ENCODE peak calls at places on chromosomes 12 and 14, in nine cellular contexts. H is upper lobe of right lung; N is CD4-positive, alpha-beta T cell; Z is OCI-LY7; Y is right cardiac atrium; V is psoas muscle; X is HL-60; L is right lobe of liver; O is ovary. E is an unnamed sample.

GRCh38 chr12:122517877-122518276 is 8.9 kb downstream of the RSRC2 start:
- DNase-seq in H (no peak), N (no peak), Z (no peak), Y (no peak), V (no peak), X (no peak), L (no peak), O (peak), E (no peak)

GRCh38 chr12:113065126-113066007 is 8.8 kb downstream of the DTX1 start:
- DNase-seq in H (peak), N (no peak), Z (peak), Y (no peak), V (no peak), X (no peak), L (no peak), O (no peak), E (peak)

GRCh38 chr12:19095869-19096480 is 33.6 kb upstream of the PLEKHA5 start:
- DNase-seq in H (no peak), N (no peak), Z (no peak), Y (no peak), V (no peak), X (no peak), L (no peak), O (no peak), E (no peak)

GRCh38 chr14:97280526-97280925 is 483.3 kb downstream of the VRK1 start:
- DNase-seq in H (no peak), N (no peak), Z (no peak), Y (no peak), V (no peak), X (no peak), L (no peak), O (no peak), E (no peak)

GRCh38 chr14:20434701-20435453 is 1.1 kb downstream of the KLHL33 start:
- DNase-seq in H (no peak), N (no peak), Z (no peak), Y (peak), V (peak), X (no peak), L (no peak), O (peak), E (peak)

GRCh38 chr12:8038659-8039114 is 6.2 kb downstream of the FOXJ2 start:
- DNase-seq in H (peak), N (no peak), Z (no peak), Y (peak), V (peak), X (no peak), L (no peak), O (peak), E (peak)

GRCh38 chr12:120822832-120823503 is 81.2 kb downstream of the SPPL3 start:
- DNase-seq in H (no peak), N (no peak), Z (no peak), Y (no peak), V (no peak), X (no peak), L (no peak), O (no peak), E (no peak)

GRCh38 chr12:26623136-26623535 is 209.9 kb downstream of the ITPR2 start:
- DNase-seq in H (no peak), N (no peak), Z (no peak), Y (no peak), V (no peak), X (no peak), L (no peak), O (no peak), E (no peak)

GRCh38 chr12:59077153-59077930 is 157.0 kb upstream of the LRIG3 start:
- DNase-seq in H (no peak), N (no peak), Z (no peak), Y (no peak), V (no peak), X (no peak), L (no peak), O (peak), E (no peak)

GRCh38 chr14:70555890-70556289 is 21.1 kb upstream of the ADAM20 start:
- DNase-seq in H (no peak), N (no peak), Z (no peak), Y (peak), V (no peak), X (no peak), L (no peak), O (peak), E (no peak)

GRCh38 chr12:573226-573625 is 90.0 kb downstream of the NINJ2 start:
- DNase-seq in H (no peak), N (no peak), Z (no peak), Y (no peak), V (no peak), X (no peak), L (no peak), O (no peak), E (no peak)

GRCh38 chr14:53411110-53411509 is 258.0 kb upstream of the DDHD1 start:
- DNase-seq in H (no peak), N (no peak), Z (no peak), Y (no peak), V (no peak), X (no peak), L (no peak), O (no peak), E (no peak)

GRCh38 chr12:20474443-20474842 is 106.1 kb downstream of the PDE3A start:
- DNase-seq in H (no peak), N (no peak), Z (no peak), Y (no peak), V (no peak), X (no peak), L (no peak), O (no peak), E (no peak)

GRCh38 chr12:11681211-11681610 is 31.7 kb downstream of the ETV6 start:
- DNase-seq in H (no peak), N (no peak), Z (no peak), Y (no peak), V (no peak), X (no peak), L (no peak), O (no peak), E (no peak)

GRCh38 chr14:53391631-53392030 is 238.5 kb upstream of the DDHD1 start:
- DNase-seq in H (no peak), N (no peak), Z (no peak), Y (no peak), V (no peak), X (no peak), L (no peak), O (no peak), E (no peak)

GRCh38 chr14:91892918-91893527 is 25.7 kb upstream of the TC2N start:
- DNase-seq in H (no peak), N (peak), Z (peak), Y (no peak), V (no peak), X (peak), L (no peak), O (no peak), E (no peak)

GRCh38 chr14:90294872-90295271 is 36.9 kb downstream of the NRDE2 start:
- DNase-seq in H (no peak), N (no peak), Z (no peak), Y (no peak), V (no peak), X (peak), L (peak), O (no peak), E (no peak)

GRCh38 chr12:121442028-121442948 is 42.4 kb downstream of the RNF34 start:
- DNase-seq in H (peak), N (no peak), Z (no peak), Y (no peak), V (no peak), X (no peak), L (no peak), O (no peak), E (no peak)

GRCh38 chr12:32895688-32896437 is 714 bp downstream of the PKP2 start:
- DNase-seq in H (no peak), N (no peak), Z (no peak), Y (peak), V (no peak), X (no peak), L (peak), O (peak), E (peak)

GRCh38 chr12:91940826-91941225 is 204.8 kb downstream of the BTG1 start:
- DNase-seq in H (no peak), N (no peak), Z (no peak), Y (no peak), V (no peak), X (no peak), L (no peak), O (no peak), E (no peak)

GRCh38 chr12:50786498-50787231 is 22.8 kb downstream of the ATF1 start:
- DNase-seq in H (no peak), N (no peak), Z (no peak), Y (no peak), V (no peak), X (no peak), L (no peak), O (no peak), E (no peak)

GRCh38 chr14:22007278-22008097 is 333.9 kb upstream of the OR4E1 start:
- DNase-seq in H (no peak), N (no peak), Z (no peak), Y (no peak), V (no peak), X (no peak), L (no peak), O (no peak), E (no peak)

GRCh38 chr12:49703647-49704137 is 3.5 kb downstream of the FMNL3 start:
- DNase-seq in H (no peak), N (no peak), Z (peak), Y (no peak), V (no peak), X (peak), L (no peak), O (no peak), E (no peak)

GRCh38 chr14:90555126-90556049 is 158.6 kb downstream of the CALM1 start:
- DNase-seq in H (no peak), N (no peak), Z (no peak), Y (no peak), V (no peak), X (no peak), L (no peak), O (no peak), E (no peak)

GRCh38 chr12:114054982-114055381 is 88.9 kb upstream of the RBM19 start:
- DNase-seq in H (no peak), N (no peak), Z (no peak), Y (no peak), V (no peak), X (no peak), L (no peak), O (no peak), E (no peak)

GRCh38 chr14:93903342-93904184 is 23.6 kb upstream of the FAM181A start:
- DNase-seq in H (peak), N (no peak), Z (no peak), Y (no peak), V (no peak), X (no peak), L (no peak), O (no peak), E (peak)
- H3K27ac ChIP-seq in H (no peak), N (no peak), Z (no peak), Y (no peak), V (no peak), X (no peak), L (no peak), O (no peak), E (no peak)

GRCh38 chr14:105503918-105504692 is 13.1 kb downstream of the TEDC1 start:
- DNase-seq in H (peak), N (no peak), Z (no peak), Y (no peak), V (no peak), X (no peak), L (no peak), O (no peak), E (no peak)
- H3K27ac ChIP-seq in H (no peak), N (no peak), Z (no peak), Y (no peak), V (no peak), X (no peak), L (no peak), O (no peak), E (no peak)

GRCh38 chr12:54019111-54019811 is 9.0 kb upstream of the HOXC6 start:
- DNase-seq in H (no peak), N (no peak), Z (no peak), Y (no peak), V (no peak), X (no peak), L (no peak), O (peak), E (no peak)

GRCh38 chr12:54017027-54017788 is 8.4 kb downstream of the HOXC8 start:
- DNase-seq in H (no peak), N (no peak), Z (peak), Y (no peak), V (peak), X (no peak), L (no peak), O (no peak), E (no peak)

GRCh38 chr12:54016478-54016964 is 7.7 kb downstream of the HOXC8 start:
- DNase-seq in H (no peak), N (no peak), Z (no peak), Y (no peak), V (no peak), X (no peak), L (no peak), O (no peak), E (peak)

GRCh38 chr12:54018608-54018984 is 9.6 kb upstream of the HOXC6 start:
- DNase-seq in H (no peak), N (no peak), Z (peak), Y (no peak), V (peak), X (no peak), L (no peak), O (peak), E (peak)

DNA sequence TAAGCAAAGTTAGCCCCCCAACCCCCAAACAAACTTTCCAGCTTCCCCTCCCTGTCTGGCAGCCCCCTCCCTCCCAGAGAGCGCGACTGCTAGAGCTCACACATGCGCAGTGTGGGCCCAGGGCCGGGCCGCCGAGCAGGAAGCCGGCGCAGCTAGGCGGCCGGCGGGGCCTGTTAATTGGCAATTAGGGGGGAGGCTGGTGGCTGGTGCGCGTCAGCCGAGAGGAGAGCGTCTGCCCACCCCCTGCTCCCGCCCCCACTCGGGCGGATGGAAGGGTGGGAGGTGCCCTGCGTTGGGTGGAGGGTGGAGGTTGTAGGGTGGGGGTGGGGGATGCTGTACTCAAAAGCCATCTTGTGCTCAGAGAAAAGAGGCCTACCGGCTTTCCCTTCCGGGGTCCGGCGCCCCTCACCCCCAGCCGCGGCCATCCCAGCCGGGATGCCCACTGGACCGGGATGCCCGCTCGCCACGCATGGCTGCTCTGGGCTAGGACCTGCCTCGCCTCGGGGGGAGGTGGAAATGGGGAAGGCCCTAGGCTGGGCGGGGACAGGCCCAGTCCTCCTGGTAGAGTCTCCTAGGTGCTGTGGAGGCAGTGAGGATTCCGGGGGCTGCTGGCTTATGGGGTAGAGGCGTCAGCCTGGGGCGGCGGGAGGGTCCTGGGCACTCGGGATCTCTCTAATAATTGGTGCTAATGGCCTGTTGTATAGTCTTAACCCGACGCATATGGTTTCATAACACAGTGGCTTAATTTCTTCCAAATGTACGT is 9.2 kb downstream of the HOXC8 start:
- DNase-seq in H (peak), N (peak), Z (peak), Y (peak), V (peak), X (peak), L (no peak), O (peak), E (peak)
- H3K27ac ChIP-seq in H (peak), N (no peak), Z (peak), Y (peak), V (peak), X (peak), L (no peak), O (peak), E (peak)

GRCh38 chr14:65410640-65411039 is 1.9 kb upstream of the FUT8 start:
- DNase-seq in H (no peak), N (no peak), Z (peak), Y (no peak), V (no peak), X (no peak), L (no peak), O (no peak), E (no peak)
- H3K27ac ChIP-seq in H (peak), N (no peak), Z (peak), Y (no peak), V (peak), X (no peak), L (no peak), O (no peak), E (peak)

GRCh38 chr14:105466491-105467248 is 8.0 kb upstream of the CRIP2 start:
- DNase-seq in H (no peak), N (no peak), Z (no peak), Y (peak), V (no peak), X (no peak), L (no peak), O (no peak), E (no peak)

GRCh38 chr14:105467942-105468471 is 6.6 kb upstream of the CRIP2 start:
- DNase-seq in H (no peak), N (no peak), Z (no peak), Y (no peak), V (no peak), X (no peak), L (no peak), O (no peak), E (no peak)

GRCh38 chr14:105465209-105466031 is 9.2 kb upstream of the CRIP2 start:
- DNase-seq in H (no peak), N (no peak), Z (no peak), Y (peak), V (no peak), X (no peak), L (no peak), O (no peak), E (no peak)

GRCh38 chr14:105468621-105469241 is 5.9 kb upstream of the CRIP2 start:
- DNase-seq in H (no peak), N (no peak), Z (no peak), Y (peak), V (peak), X (no peak), L (peak), O (no peak), E (no peak)

DNA sequence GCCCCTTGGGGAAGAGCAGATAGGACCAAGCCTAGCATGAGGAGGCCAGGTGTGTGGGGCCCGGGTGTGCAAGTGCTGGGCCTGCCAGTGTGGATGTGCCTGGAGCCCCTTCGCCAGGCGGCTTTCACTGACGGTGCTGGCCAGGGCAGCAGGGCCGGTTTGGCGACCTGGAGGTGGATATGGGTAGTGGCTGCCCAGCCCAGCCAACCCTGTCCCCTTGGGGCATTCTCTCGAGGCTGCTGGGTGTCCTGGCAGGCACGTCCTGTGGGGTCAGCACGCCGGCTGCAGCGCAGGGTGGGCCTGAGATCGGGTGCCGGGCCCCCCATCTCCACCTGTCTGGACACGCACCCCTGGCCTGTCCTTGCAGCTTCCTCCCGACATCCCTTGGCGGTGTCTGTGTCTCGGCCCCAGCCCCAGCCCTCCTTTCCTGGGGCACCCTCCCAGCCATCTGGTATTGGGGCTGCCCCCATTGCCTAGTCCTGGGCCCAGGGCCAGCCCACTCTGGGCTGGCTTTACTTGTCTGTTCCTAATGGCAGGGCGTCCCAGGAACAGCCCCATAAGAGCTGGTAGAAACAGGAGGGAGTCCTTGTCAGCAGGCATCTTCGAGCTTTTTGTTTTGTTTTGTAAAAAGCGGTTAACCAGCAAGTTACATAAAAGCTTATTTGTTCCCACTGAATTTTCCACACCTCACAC is 7.2 kb upstream of the CRIP2 start:
- DNase-seq in H (no peak), N (no peak), Z (no peak), Y (no peak), V (no peak), X (no peak), L (no peak), O (no peak), E (no peak)
- H3K27ac ChIP-seq in H (no peak), N (no peak), Z (no peak), Y (peak), V (no peak), X (no peak), L (no peak), O (no peak), E (no peak)

GRCh38 chr14:102645746-102646440 is 53.4 kb downstream of the RCOR1 start:
- DNase-seq in H (no peak), N (no peak), Z (peak), Y (no peak), V (no peak), X (peak), L (no peak), O (no peak), E (no peak)

GRCh38 chr14:102646615-102647014 is 54.2 kb downstream of the RCOR1 start:
- DNase-seq in H (no peak), N (no peak), Z (peak), Y (no peak), V (no peak), X (no peak), L (no peak), O (no peak), E (no peak)

GRCh38 chr14:102644523-102644922 is 52.1 kb downstream of the RCOR1 start:
- DNase-seq in H (no peak), N (no peak), Z (peak), Y (no peak), V (no peak), X (peak), L (no peak), O (no peak), E (no peak)
- H3K27ac ChIP-seq in H (no peak), N (no peak), Z (peak), Y (no peak), V (no peak), X (peak), L (no peak), O (no peak), E (no peak)

DNA sequence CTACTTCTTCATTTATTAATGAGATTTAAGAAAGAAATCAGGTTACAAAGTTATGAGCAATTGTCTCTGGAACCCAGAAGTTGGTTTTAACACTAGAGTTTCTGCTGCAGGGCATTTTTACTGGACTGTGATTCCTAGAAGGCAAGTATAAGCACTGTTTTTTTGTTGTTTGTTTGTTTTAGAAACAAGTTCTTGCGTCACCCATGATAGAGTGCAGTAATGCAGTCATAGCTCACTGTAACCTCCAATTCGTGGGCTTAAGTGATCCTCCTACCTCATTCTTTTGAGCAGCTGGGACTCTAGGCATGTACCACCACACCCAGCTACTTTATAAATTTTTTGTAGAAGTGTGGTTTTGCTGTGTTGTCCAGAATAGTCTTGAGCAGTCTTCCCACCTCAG is 25.6 kb downstream of the RAP1B start:
- DNase-seq in H (no peak), N (no peak), Z (no peak), Y (no peak), V (no peak), X (no peak), L (no peak), O (no peak), E (no peak)
- H3K27ac ChIP-seq in H (no peak), N (no peak), Z (peak), Y (no peak), V (no peak), X (no peak), L (no peak), O (no peak), E (no peak)

GRCh38 chr12:53051881-53052412 is 2.1 kb downstream of the TNS2 start:
- DNase-seq in H (peak), N (no peak), Z (no peak), Y (no peak), V (no peak), X (no peak), L (peak), O (peak), E (no peak)
- H3K27ac ChIP-seq in H (peak), N (no peak), Z (no peak), Y (peak), V (peak), X (no peak), L (peak), O (peak), E (peak)